ENCODE peak calls at places on chromosome X, in four cellular contexts. One of them, this sample, is unnamed.

GRCh38 chrX:136718091-136718490 is 62.6 kb downstream of the ARHGEF6 start:
- DNase-seq in ACHN: no peak
- DNase-seq in aorta: no peak
- DNase-seq in stimulated activated CD4-positive, alpha-beta T cell treated with anti-CD3 and anti-CD28 coated beads, TNF-alpha, amount 100 ng/mL, for 24 hours: no peak
- DNase-seq in this sample: no peak

GRCh38 chrX:45756562-45756961 is 555.9 kb upstream of the DIPK2B start:
- DNase-seq in stimulated activated CD4-positive, alpha-beta T cell treated with anti-CD3 and anti-CD28 coated beads, TNF-alpha, amount 100 ng/mL, for 24 hours: no peak
- DNase-seq in ACHN: no peak
- DNase-seq in aorta: no peak
- DNase-seq in this sample: no peak

GRCh38 chrX:134875679-134876078 is 115.1 kb upstream of the SMIM10 start:
- DNase-seq in aorta: no peak
- DNase-seq in stimulated activated CD4-positive, alpha-beta T cell treated with anti-CD3 and anti-CD28 coated beads, TNF-alpha, amount 100 ng/mL, for 24 hours: no peak
- DNase-seq in ACHN: no peak
- DNase-seq in this sample: no peak

GRCh38 chrX:151816914-151817313 is 82.4 kb downstream of the CNGA2 start:
- DNase-seq in ACHN: no peak
- DNase-seq in stimulated activated CD4-positive, alpha-beta T cell treated with anti-CD3 and anti-CD28 coated beads, TNF-alpha, amount 100 ng/mL, for 24 hours: no peak
- DNase-seq in aorta: no peak
- DNase-seq in this sample: no peak

GRCh38 chrX:41148553-41148952 is 63.3 kb downstream of the USP9X start:
- DNase-seq in aorta: no peak
- DNase-seq in ACHN: peak
- DNase-seq in stimulated activated CD4-positive, alpha-beta T cell treated with anti-CD3 and anti-CD28 coated beads, TNF-alpha, amount 100 ng/mL, for 24 hours: no peak
- DNase-seq in this sample: no peak

GRCh38 chrX:129956765-129957164 is 25.7 kb upstream of the BCORL1 start:
- DNase-seq in stimulated activated CD4-positive, alpha-beta T cell treated with anti-CD3 and anti-CD28 coated beads, TNF-alpha, amount 100 ng/mL, for 24 hours: no peak
- DNase-seq in ACHN: no peak
- DNase-seq in aorta: no peak
- DNase-seq in this sample: no peak

GRCh38 chrX:21934414-21934813 is 6.1 kb upstream of the SMS start:
- DNase-seq in aorta: no peak
- DNase-seq in ACHN: no peak
- DNase-seq in stimulated activated CD4-positive, alpha-beta T cell treated with anti-CD3 and anti-CD28 coated beads, TNF-alpha, amount 100 ng/mL, for 24 hours: no peak
- DNase-seq in this sample: no peak

GRCh38 chrX:55452825-55453124 is 848 bp downstream of the MAGEH1 start:
- DNase-seq in aorta: no peak
- DNase-seq in stimulated activated CD4-positive, alpha-beta T cell treated with anti-CD3 and anti-CD28 coated beads, TNF-alpha, amount 100 ng/mL, for 24 hours: no peak
- DNase-seq in ACHN: no peak
- DNase-seq in this sample: no peak

GRCh38 chrX:63657821-63658220 is 127.2 kb downstream of the ARHGEF9 start:
- DNase-seq in aorta: peak
- DNase-seq in stimulated activated CD4-positive, alpha-beta T cell treated with anti-CD3 and anti-CD28 coated beads, TNF-alpha, amount 100 ng/mL, for 24 hours: no peak
- DNase-seq in ACHN: peak
- DNase-seq in this sample: no peak

GRCh38 chrX:151724563-151725337 is 8.9 kb downstream of the FATE1 start:
- DNase-seq in ACHN: no peak
- DNase-seq in aorta: peak
- DNase-seq in stimulated activated CD4-positive, alpha-beta T cell treated with anti-CD3 and anti-CD28 coated beads, TNF-alpha, amount 100 ng/mL, for 24 hours: no peak
- DNase-seq in this sample: no peak

GRCh38 chrX:108224218-108224617 is 132.6 kb downstream of the ATG4A start:
- DNase-seq in ACHN: no peak
- DNase-seq in stimulated activated CD4-positive, alpha-beta T cell treated with anti-CD3 and anti-CD28 coated beads, TNF-alpha, amount 100 ng/mL, for 24 hours: no peak
- DNase-seq in aorta: no peak
- DNase-seq in this sample: no peak

GRCh38 chrX:118216086-118216485 is 99.5 kb upstream of the KLHL13 start:
- DNase-seq in aorta: no peak
- DNase-seq in ACHN: peak
- DNase-seq in stimulated activated CD4-positive, alpha-beta T cell treated with anti-CD3 and anti-CD28 coated beads, TNF-alpha, amount 100 ng/mL, for 24 hours: no peak
- DNase-seq in this sample: no peak

This sample was measured in WTC11.